ENCODE peak calls at places on chromosome 6, in six cellular contexts. Z is K562, F is GM23338, P is endothelial cell of umbilical vein, R is H1, Y is HCT116. T is an unnamed sample.

GRCh38 chr6:160391419-160392116 is 43.4 kb downstream of the SLC22A3 start:
- DNase-seq in Y (peak), Z (no peak), F (no peak), R (no peak), P (no peak), T (no peak)

GRCh38 chr6:33699131-33699530 is 12.4 kb downstream of the UQCC2 start:
- DNase-seq in Y (no peak), R (no peak), P (peak), Z (no peak), F (no peak), T (no peak)

GRCh38 chr6:156867121-156867520 is 89.9 kb downstream of the ARID1B start:
- DNase-seq in F (no peak), P (peak), Y (no peak), R (no peak), Z (no peak), T (no peak)

GRCh38 chr6:30112402-30113376 is at the start of gene TRIM31:
- DNase-seq in F (no peak), R (no peak), Z (no peak), Y (no peak), P (no peak), T (no peak)

GRCh38 chr6:10412165-10412947 is 2.5 kb downstream of the TFAP2A start:
- DNase-seq in Z (no peak), R (no peak), Y (no peak), F (peak), P (no peak), T (no peak)

GRCh38 chr6:119201486-119201885 is 123.0 kb upstream of the FAM184A start:
- DNase-seq in Z (no peak), R (no peak), F (no peak), P (no peak), Y (no peak), T (no peak)

GRCh38 chr6:139973602-139974373 is 599.3 kb upstream of the CITED2 start:
- DNase-seq in P (peak), F (no peak), Z (no peak), Y (no peak), R (no peak), T (no peak)

GRCh38 chr6:125932451-125932795 is 24.1 kb upstream of the HINT3 start:
- DNase-seq in Y (no peak), P (no peak), Z (no peak), F (no peak), R (no peak), T (no peak)

GRCh38 chr6:40352006-40352405 is 235.2 kb downstream of the LRFN2 start:
- DNase-seq in F (no peak), Y (no peak), P (no peak), R (no peak), Z (no peak), T (no peak)

GRCh38 chr6:127570739-127571389 is 6.1 kb upstream of the C6orf58 start:
- DNase-seq in Z (no peak), P (peak), Y (no peak), R (no peak), F (no peak), T (no peak)

GRCh38 chr6:21893778-21894177 is 300.2 kb downstream of the SOX4 start:
- DNase-seq in F (no peak), P (no peak), R (no peak), Z (no peak), Y (no peak), T (no peak)

GRCh38 chr6:30447237-30447636 is 42.1 kb upstream of the HLA-E start:
- DNase-seq in F (peak), Z (no peak), P (peak), R (peak), Y (peak), T (no peak)

GRCh38 chr6:30740993-30741784 is 1.3 kb downstream of the FLOT1 start:
- DNase-seq in F (no peak), P (peak), Y (no peak), R (no peak), Z (no peak), T (no peak)

GRCh38 chr6:83273596-83273995 is 80.4 kb downstream of the RWDD2A start:
- DNase-seq in Y (no peak), Z (no peak), F (no peak), P (no peak), R (no peak), T (no peak)

GRCh38 chr6:83884523-83884922 is 25.0 kb downstream of the CYB5R4 start:
- DNase-seq in Y (peak), R (no peak), P (peak), F (peak), Z (peak), T (peak)

GRCh38 chr6:161548713-161549112 is 274.9 kb upstream of the AGPAT4 start:
- DNase-seq in R (no peak), F (no peak), Z (no peak), Y (no peak), P (no peak), T (no peak)

GRCh38 chr6:18464176-18464575 is 77.0 kb downstream of the RNF144B start:
- DNase-seq in F (no peak), R (no peak), P (no peak), Z (no peak), Y (no peak), T (no peak)

GRCh38 chr6:35082046-35082732 is 59.0 kb downstream of the TCP11 start:
- DNase-seq in Z (no peak), R (no peak), Y (no peak), F (no peak), P (no peak), T (no peak)

GRCh38 chr6:45970326-45970725 is 45.3 kb downstream of the CLIC5 start:
- DNase-seq in Z (no peak), F (no peak), R (no peak), P (no peak), Y (no peak), T (no peak)

GRCh38 chr6:131651782-131652181 is 14.7 kb downstream of the ENPP3 start:
- DNase-seq in R (no peak), F (no peak), Z (no peak), Y (no peak), P (no peak), T (no peak)

GRCh38 chr6:53544500-53545308 is at the start of gene GCLC:
- DNase-seq in P (peak), F (peak), Y (peak), Z (peak), R (peak), T (no peak)
- TF ChIP-seq EZH2 in P (no peak), F (no peak), Y (no peak), Z (no peak), R (no peak), T (no peak)

GRCh38 chr6:6880745-6881437 is 226.9 kb upstream of the RREB1 start:
- DNase-seq in Z (no peak), R (no peak), P (no peak), Y (no peak), F (no peak), T (no peak)

GRCh38 chr6:6870914-6871313 is 236.8 kb upstream of the RREB1 start:
- DNase-seq in F (no peak), R (no peak), Y (no peak), Z (no peak), P (no peak), T (no peak)

GRCh38 chr6:6872924-6873344 is 234.8 kb upstream of the RREB1 start:
- DNase-seq in P (no peak), R (no peak), Y (no peak), Z (no peak), F (peak), T (no peak)

GRCh38 chr6:6878921-6879585 is 228.7 kb upstream of the RREB1 start:
- DNase-seq in P (no peak), F (no peak), Z (no peak), Y (no peak), R (no peak), T (no peak)

DNA sequence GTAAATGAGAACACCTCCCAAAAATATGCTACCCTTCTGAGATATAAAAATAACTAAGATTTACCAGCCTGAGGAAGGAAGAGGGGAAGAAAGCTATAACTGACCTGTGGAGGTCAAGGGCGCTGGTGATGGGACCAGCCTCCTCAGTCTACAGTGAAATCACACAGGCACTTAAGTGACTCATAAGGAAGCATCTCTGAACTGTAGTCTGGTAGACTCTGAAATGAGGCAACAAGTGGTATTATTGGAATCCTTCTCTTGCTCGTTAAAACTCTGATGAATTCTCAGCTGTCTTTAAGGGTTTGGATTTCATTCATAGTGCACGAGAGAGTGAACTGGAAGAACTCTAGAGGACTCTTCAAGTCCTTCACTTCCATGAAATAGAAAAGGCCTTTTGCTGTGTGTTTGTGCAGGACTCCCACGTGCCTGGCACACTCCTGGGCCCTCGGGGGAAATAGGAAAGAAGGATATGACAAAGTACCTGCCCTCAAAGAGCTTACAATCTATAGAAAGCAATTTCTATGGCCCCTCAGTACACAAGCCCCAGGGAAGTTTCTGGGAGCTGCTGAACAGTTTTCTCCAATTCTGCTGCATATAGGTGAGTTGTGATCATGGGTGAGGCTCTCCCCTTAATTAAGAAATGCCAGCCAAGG is 231.8 kb upstream of the RREB1 start:
- DNase-seq in P (no peak), Z (no peak), R (no peak), Y (peak), F (no peak), T (no peak)
- H3K27ac ChIP-seq in P (no peak), Z (no peak), R (no peak), Y (no peak), F (no peak), T (no peak)

GRCh38 chr6:36124881-36125280 is 5.4 kb upstream of the MAPK13 start:
- DNase-seq in R (no peak), Z (no peak), Y (no peak), P (no peak), F (no peak), T (no peak)

GRCh38 chr6:36121752-36122494 is 8.4 kb upstream of the MAPK13 start:
- DNase-seq in F (no peak), P (no peak), Z (peak), Y (no peak), R (no peak), T (no peak)

GRCh38 chr6:36125575-36125974 is 4.7 kb upstream of the MAPK13 start:
- DNase-seq in Z (no peak), F (no peak), R (no peak), Y (no peak), P (no peak), T (no peak)

GRCh38 chr6:36122495-36123269 is 7.6 kb upstream of the MAPK13 start:
- DNase-seq in F (no peak), Y (no peak), P (no peak), Z (no peak), R (no peak), T (no peak)

GRCh38 chr6:36123270-36124139 is 6.8 kb upstream of the MAPK13 start:
- DNase-seq in Z (peak), F (peak), P (peak), R (peak), Y (peak), T (no peak)
- TF ChIP-seq POLR2AphosphoS5 in Z (no peak), F (peak), P (no peak), R (no peak), Y (no peak), T (peak)

DNA sequence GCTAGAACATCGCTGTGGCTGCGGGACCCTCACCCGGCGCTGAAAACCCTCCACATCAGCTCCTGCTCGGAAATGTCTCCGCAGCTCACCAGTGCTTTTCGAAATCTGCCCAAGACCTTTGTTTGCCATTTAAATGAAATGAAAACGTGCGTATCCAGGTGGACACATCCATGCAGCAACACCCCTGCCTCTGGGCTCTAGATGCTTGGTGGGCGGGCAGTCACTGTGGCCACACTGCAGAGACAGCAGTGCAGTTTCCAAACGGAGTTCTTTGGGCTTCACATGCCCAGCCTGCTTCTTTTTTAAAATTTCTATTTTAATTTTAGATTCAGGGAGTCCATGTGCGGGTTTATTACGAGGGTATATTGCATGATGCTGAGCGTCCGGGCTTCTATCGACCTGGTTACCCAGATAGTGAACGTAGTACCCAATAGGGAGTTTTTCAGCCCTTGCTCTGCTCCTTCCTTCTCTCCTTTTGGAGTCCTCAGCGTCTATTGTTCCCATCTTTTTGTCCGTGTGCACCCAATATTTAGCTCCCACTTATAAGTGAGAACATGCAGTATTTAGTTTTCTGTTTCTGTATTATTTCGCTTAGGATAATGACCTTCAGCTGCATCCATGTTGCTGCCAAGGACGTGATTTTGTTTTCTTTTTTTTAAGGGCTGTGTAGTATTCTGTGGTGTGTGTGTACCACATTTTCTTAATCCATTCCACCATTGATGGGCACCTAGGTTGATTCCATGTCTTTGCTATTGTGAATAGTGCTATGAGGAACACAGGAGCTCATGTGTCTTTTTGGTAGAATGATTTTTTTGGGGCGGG is 4.8 kb upstream of the TUBB2B start:
- DNase-seq in F (peak), P (no peak), Y (no peak), R (no peak), Z (no peak), T (no peak)
- TF ChIP-seq EZH2 in F (no peak), P (no peak), Y (no peak), R (no peak), Z (no peak), T (no peak)

T was measured in SK-N-MC.